ENCODE peak calls at places on chromosome 11, in seven cellular contexts. One of them, this sample, is unnamed.

GRCh38 chr11:114284021-114284420 is 12.2 kb upstream of the NNMT start:
- ATAC-seq in CD8-positive, alpha-beta T cell: no peak
- ATAC-seq in upper lobe of right lung: no peak
- ATAC-seq in left lung: no peak
- ATAC-seq in lower lobe of right lung: no peak
- ATAC-seq in activated T-helper 17 cell treated with anti-CD3 and anti-CD28 coated beads, Interleukin-2, amount 50 U/mL, for 72 hours: no peak
- ATAC-seq in HCT116: no peak
- ATAC-seq in this sample: no peak

GRCh38 chr11:95913830-95914229 is 10.1 kb downstream of the MTMR2 start:
- ATAC-seq in CD8-positive, alpha-beta T cell: no peak
- ATAC-seq in upper lobe of right lung: no peak
- ATAC-seq in left lung: no peak
- ATAC-seq in lower lobe of right lung: no peak
- ATAC-seq in activated T-helper 17 cell treated with anti-CD3 and anti-CD28 coated beads, Interleukin-2, amount 50 U/mL, for 72 hours: no peak
- ATAC-seq in HCT116: no peak
- ATAC-seq in this sample: no peak

GRCh38 chr11:114774599-114775365 is 96.5 kb downstream of the NXPE2 start:
- ATAC-seq in CD8-positive, alpha-beta T cell: no peak
- ATAC-seq in upper lobe of right lung: peak
- ATAC-seq in left lung: peak
- ATAC-seq in lower lobe of right lung: peak
- ATAC-seq in activated T-helper 17 cell treated with anti-CD3 and anti-CD28 coated beads, Interleukin-2, amount 50 U/mL, for 72 hours: no peak
- ATAC-seq in HCT116: peak
- ATAC-seq in this sample: no peak

GRCh38 chr11:26847459-26847858 is 125.6 kb upstream of the SLC5A12 start:
- ATAC-seq in CD8-positive, alpha-beta T cell: no peak
- ATAC-seq in upper lobe of right lung: no peak
- ATAC-seq in left lung: no peak
- ATAC-seq in lower lobe of right lung: no peak
- ATAC-seq in activated T-helper 17 cell treated with anti-CD3 and anti-CD28 coated beads, Interleukin-2, amount 50 U/mL, for 72 hours: no peak
- ATAC-seq in HCT116: no peak
- ATAC-seq in this sample: peak

GRCh38 chr11:46308632-46309419 is 31.4 kb downstream of the CREB3L1 start:
- ATAC-seq in CD8-positive, alpha-beta T cell: peak
- ATAC-seq in upper lobe of right lung: peak
- ATAC-seq in left lung: peak
- ATAC-seq in lower lobe of right lung: peak
- ATAC-seq in activated T-helper 17 cell treated with anti-CD3 and anti-CD28 coated beads, Interleukin-2, amount 50 U/mL, for 72 hours: peak
- ATAC-seq in HCT116: peak
- ATAC-seq in this sample: peak

GRCh38 chr11:95764267-95764898 is 25.2 kb downstream of the FAM76B start:
- ATAC-seq in CD8-positive, alpha-beta T cell: peak
- ATAC-seq in upper lobe of right lung: peak
- ATAC-seq in left lung: peak
- ATAC-seq in lower lobe of right lung: peak
- ATAC-seq in activated T-helper 17 cell treated with anti-CD3 and anti-CD28 coated beads, Interleukin-2, amount 50 U/mL, for 72 hours: peak
- ATAC-seq in HCT116: peak
- ATAC-seq in this sample: peak

GRCh38 chr11:59173964-59174663 is 2.2 kb downstream of the DTX4 start:
- ATAC-seq in CD8-positive, alpha-beta T cell: no peak
- ATAC-seq in upper lobe of right lung: peak
- ATAC-seq in left lung: peak
- ATAC-seq in lower lobe of right lung: peak
- ATAC-seq in activated T-helper 17 cell treated with anti-CD3 and anti-CD28 coated beads, Interleukin-2, amount 50 U/mL, for 72 hours: no peak
- ATAC-seq in HCT116: no peak
- ATAC-seq in this sample: peak

GRCh38 chr11:95924414-95924760 is 480 bp upstream of the MTMR2 start:
- ATAC-seq in CD8-positive, alpha-beta T cell: no peak
- ATAC-seq in upper lobe of right lung: peak
- ATAC-seq in left lung: peak
- ATAC-seq in lower lobe of right lung: peak
- ATAC-seq in activated T-helper 17 cell treated with anti-CD3 and anti-CD28 coated beads, Interleukin-2, amount 50 U/mL, for 72 hours: peak
- ATAC-seq in HCT116: peak
- ATAC-seq in this sample: peak

GRCh38 chr11:97622795-97623194 is 1233.0 kb downstream of the JRKL start:
- ATAC-seq in CD8-positive, alpha-beta T cell: no peak
- ATAC-seq in upper lobe of right lung: no peak
- ATAC-seq in left lung: no peak
- ATAC-seq in lower lobe of right lung: no peak
- ATAC-seq in activated T-helper 17 cell treated with anti-CD3 and anti-CD28 coated beads, Interleukin-2, amount 50 U/mL, for 72 hours: no peak
- ATAC-seq in HCT116: no peak
- ATAC-seq in this sample: no peak